ENCODE peak calls at places on chromosomes 12 and 14, in nine cellular contexts. O is NT2/D1; K is stimulated activated CD8-positive, alpha-beta memory T cell treated with anti-CD3 and anti-CD28 coated beads, Interleukin-15, amount 100 ng/mL, for 1 hour; X is GOT3; N is NCI-H1105; P is CD8-positive, alpha-beta T cell; S is activated CD4-positive, alpha-beta T cell treated with anti-CD3 and anti-CD28 coated beads, Interleukin-2, amount 10 ng/mL, durations not matched to agents 7 days and 5 days; V is right lobe of liver; A is HAP-1. J is an unnamed sample.
A peak's percentile ranks its signal among the peaks of the same experiment; 100 is the strongest.

GRCh38 chr12:27083861-27084271 is 1.5 kb upstream of the C12orf71 start:
- DNase-seq in O (peak; percentile 70), K (no peak), X (no peak), N (no peak), P (no peak), S (no peak), V (no peak), A (peak; percentile 76), J (no peak)

GRCh38 chr12:18400186-18400585 is 138.9 kb downstream of the PIK3C2G start:
- DNase-seq in O (no peak), K (no peak), X (no peak), N (no peak), P (no peak), S (no peak), V (no peak), A (no peak), J (peak; percentile 28)

GRCh38 chr12:69151254-69151751 is 88.1 kb upstream of the CPSF6 start:
- DNase-seq in O (no peak), K (no peak), X (no peak), N (no peak), P (no peak), S (no peak), V (no peak), A (no peak), J (no peak)

GRCh38 chr14:104422301-104423223 is 157.0 kb upstream of the C14orf180 start:
- DNase-seq in O (no peak), K (no peak), X (no peak), N (no peak), P (no peak), S (peak; percentile 5), V (peak; percentile 27), A (no peak), J (no peak)

GRCh38 chr12:33605776-33606175 is 166.2 kb upstream of the SYT10 start:
- DNase-seq in O (peak; percentile 52), K (no peak), X (no peak), N (no peak), P (no peak), S (no peak), V (no peak), A (peak; percentile 49), J (no peak)

GRCh38 chr14:68781161-68782021 is 11.5 kb downstream of the ZFP36L1 start:
- DNase-seq in O (no peak), K (no peak), X (no peak), N (no peak), P (peak; percentile 55), S (peak; percentile 87), V (peak; percentile 47), A (no peak), J (peak; percentile 44)

GRCh38 chr14:28661171-28661772 is 105.3 kb upstream of the FOXG1 start:
- DNase-seq in O (peak; percentile 71), K (no peak), X (no peak), N (no peak), P (no peak), S (no peak), V (no peak), A (peak; percentile 93), J (no peak)

GRCh38 chr14:105023791-105024480 is 3.1 kb upstream of the CDCA4 start:
- DNase-seq in O (no peak), K (no peak), X (no peak), N (no peak), P (no peak), S (no peak), V (no peak), A (no peak), J (no peak)

GRCh38 chr14:42683690-42684089 is 1077.0 kb downstream of the LRFN5 start:
- DNase-seq in O (no peak), K (no peak), X (no peak), N (no peak), P (no peak), S (no peak), V (no peak), A (no peak), J (no peak)